ENCODE peak calls at places on chromosomes 1 and 21, in five cellular contexts. One of them, this sample, is unnamed.

GRCh38 chr1:214155987-214156567 is 124.9 kb upstream of the SMYD2 start:
- DNase-seq in NCI-H1105 treated with DMSO at 0.1 percent for 48 hours: no peak
- DNase-seq in T1000: no peak
- DNase-seq in heart left ventricle: no peak
- DNase-seq in iris pigment epithelial cell: no peak
- DNase-seq in this sample: no peak

GRCh38 chr21:15486460-15487241 is 243.1 kb upstream of the USP25 start:
- DNase-seq in NCI-H1105 treated with DMSO at 0.1 percent for 48 hours: no peak
- DNase-seq in T1000: no peak
- DNase-seq in heart left ventricle: no peak
- DNase-seq in iris pigment epithelial cell: no peak
- DNase-seq in this sample: no peak

GRCh38 chr21:44527156-44527982 is 12.6 kb downstream of the KRTAP10-1 start:
- DNase-seq in T1000: no peak
- DNase-seq in heart left ventricle: no peak
- DNase-seq in iris pigment epithelial cell: no peak
- DNase-seq in NCI-H1105 treated with DMSO at 0.1 percent for 48 hours: no peak
- DNase-seq in this sample: peak

GRCh38 chr21:37866027-37866426 is 50.2 kb downstream of the KCNJ6 start:
- DNase-seq in T1000: no peak
- DNase-seq in heart left ventricle: no peak
- DNase-seq in NCI-H1105 treated with DMSO at 0.1 percent for 48 hours: no peak
- DNase-seq in iris pigment epithelial cell: peak
- DNase-seq in this sample: no peak

GRCh38 chr1:41864471-41865040 is 54.2 kb downstream of the HIVEP3 start:
- DNase-seq in T1000: no peak
- DNase-seq in iris pigment epithelial cell: no peak
- DNase-seq in heart left ventricle: no peak
- DNase-seq in NCI-H1105 treated with DMSO at 0.1 percent for 48 hours: no peak
- DNase-seq in this sample: no peak

GRCh38 chr21:32403201-32403701 is 9.3 kb upstream of the EVA1C start:
- DNase-seq in iris pigment epithelial cell: peak
- DNase-seq in heart left ventricle: peak
- DNase-seq in NCI-H1105 treated with DMSO at 0.1 percent for 48 hours: peak
- DNase-seq in T1000: peak
- DNase-seq in this sample: peak

GRCh38 chr1:156391701-156392100 is 22.7 kb downstream of the RHBG start:
- DNase-seq in iris pigment epithelial cell: no peak
- DNase-seq in heart left ventricle: no peak
- DNase-seq in NCI-H1105 treated with DMSO at 0.1 percent for 48 hours: no peak
- DNase-seq in T1000: no peak
- DNase-seq in this sample: no peak

GRCh38 chr1:150876111-150876434 is 326 bp downstream of the ARNT start:
- DNase-seq in NCI-H1105 treated with DMSO at 0.1 percent for 48 hours: peak
- DNase-seq in T1000: peak
- DNase-seq in heart left ventricle: no peak
- DNase-seq in iris pigment epithelial cell: peak
- DNase-seq in this sample: no peak

GRCh38 chr1:6028042-6028895 is 17.4 kb upstream of the KCNAB2 start:
- DNase-seq in NCI-H1105 treated with DMSO at 0.1 percent for 48 hours: no peak
- DNase-seq in heart left ventricle: no peak
- DNase-seq in T1000: no peak
- DNase-seq in iris pigment epithelial cell: no peak
- DNase-seq in this sample: no peak

GRCh38 chr1:44695671-44696070 is 21.2 kb downstream of the ARMH1 start:
- DNase-seq in T1000: no peak
- DNase-seq in NCI-H1105 treated with DMSO at 0.1 percent for 48 hours: no peak
- DNase-seq in iris pigment epithelial cell: no peak
- DNase-seq in heart left ventricle: no peak
- DNase-seq in this sample: no peak

GRCh38 chr21:36718951-36719501 is 20.1 kb downstream of the SIM2 start:
- DNase-seq in T1000: peak
- DNase-seq in heart left ventricle: no peak
- DNase-seq in iris pigment epithelial cell: no peak
- DNase-seq in NCI-H1105 treated with DMSO at 0.1 percent for 48 hours: no peak
- DNase-seq in this sample: no peak

GRCh38 chr1:2132222-2133038 is 62.1 kb downstream of the FAAP20 start:
- DNase-seq in NCI-H1105 treated with DMSO at 0.1 percent for 48 hours: peak
- DNase-seq in T1000: peak
- DNase-seq in heart left ventricle: peak
- DNase-seq in iris pigment epithelial cell: peak
- DNase-seq in this sample: peak

GRCh38 chr1:236172041-236172579 is 29.8 kb downstream of the GPR137B start:
- DNase-seq in T1000: no peak
- DNase-seq in heart left ventricle: no peak
- DNase-seq in iris pigment epithelial cell: no peak
- DNase-seq in NCI-H1105 treated with DMSO at 0.1 percent for 48 hours: no peak
- DNase-seq in this sample: no peak

GRCh38 chr1:205554016-205554811 is 49.7 kb downstream of the CDK18 start:
- DNase-seq in T1000: no peak
- DNase-seq in iris pigment epithelial cell: no peak
- DNase-seq in heart left ventricle: no peak
- DNase-seq in NCI-H1105 treated with DMSO at 0.1 percent for 48 hours: no peak
- DNase-seq in this sample: no peak

GRCh38 chr1:90924982-90925381 is 96.9 kb downstream of the ZNF644 start:
- DNase-seq in NCI-H1105 treated with DMSO at 0.1 percent for 48 hours: no peak
- DNase-seq in iris pigment epithelial cell: peak
- DNase-seq in T1000: no peak
- DNase-seq in heart left ventricle: no peak
- DNase-seq in this sample: no peak